ENCODE peak calls at places on chromosome 12, in seven cellular contexts. M is HepG2, P is GM12878, I is HCT116, B is K562, Z is H1, N is SK-N-SH. L is an unnamed sample.

GRCh38 chr12:34406996-34407300 is 384.7 kb downstream of the ALG10 start:
- DNase-seq in M (no peak), P (no peak), I (no peak), B (no peak), Z (no peak), N (no peak), L (no peak)

GRCh38 chr12:88336071-88336768 is 194.1 kb downstream of the TMTC3 start:
- DNase-seq in M (no peak), P (no peak), I (no peak), B (no peak), Z (no peak), N (no peak), L (no peak)

GRCh38 chr12:51275088-51275487 is 4.9 kb upstream of the SMAGP start:
- DNase-seq in M (no peak), P (no peak), I (no peak), B (no peak), Z (no peak), N (no peak), L (no peak)

GRCh38 chr12:115474525-115475353 is 790.8 kb upstream of the TBX3 start:
- DNase-seq in M (no peak), P (no peak), I (peak), B (no peak), Z (no peak), N (no peak), L (no peak)

GRCh38 chr12:74152370-74152769 is 385.3 kb upstream of the ATXN7L3B start:
- DNase-seq in M (no peak), P (no peak), I (no peak), B (no peak), Z (no peak), N (no peak), L (no peak)

GRCh38 chr12:100858658-100859057 is 64.1 kb downstream of the ANO4 start:
- DNase-seq in M (no peak), P (no peak), I (no peak), B (no peak), Z (no peak), N (no peak), L (no peak)

GRCh38 chr12:113914176-113914575 is 51.9 kb downstream of the RBM19 start:
- DNase-seq in M (no peak), P (no peak), I (no peak), B (no peak), Z (no peak), N (no peak), L (no peak)

GRCh38 chr12:98901189-98901588 is 256.1 kb downstream of the APAF1 start:
- DNase-seq in M (no peak), P (no peak), I (no peak), B (no peak), Z (no peak), N (no peak), L (peak)

GRCh38 chr12:123106640-123107359 is 44.1 kb downstream of the PITPNM2 start:
- DNase-seq in M (no peak), P (no peak), I (no peak), B (peak), Z (no peak), N (no peak), L (no peak)

GRCh38 chr12:52280796-52281560 is 6.5 kb downstream of the KRT86 start:
- DNase-seq in M (peak), P (no peak), I (peak), B (no peak), Z (no peak), N (no peak), L (no peak)

GRCh38 chr12:47808574-47809380 is 10.9 kb downstream of the HDAC7 start:
- DNase-seq in M (no peak), P (no peak), I (no peak), B (peak), Z (no peak), N (no peak), L (no peak)

GRCh38 chr12:112153900-112154234 is 28.5 kb downstream of the TRAFD1 start:
- DNase-seq in M (no peak), P (no peak), I (no peak), B (no peak), Z (no peak), N (no peak), L (no peak)

GRCh38 chr12:130127909-130128763 is 34.1 kb upstream of the FZD10 start:
- DNase-seq in M (no peak), P (no peak), I (no peak), B (no peak), Z (no peak), N (no peak), L (no peak)
- TF ChIP-seq JUND in M (no peak), P (no peak), I (no peak), B (no peak), Z (no peak), N (no peak), L (no peak)

GRCh38 chr12:86193931-86194330 is 62.3 kb downstream of the MGAT4C start:
- DNase-seq in M (no peak), P (no peak), I (no peak), B (no peak), Z (no peak), N (no peak), L (no peak)
- TF ChIP-seq JUND in M (no peak), P (no peak), I (no peak), B (no peak), Z (no peak), N (peak), L (no peak)

GRCh38 chr12:27785882-27786570 is 6.0 kb upstream of the MANSC4 start:
- DNase-seq in M (no peak), P (no peak), I (no peak), B (no peak), Z (no peak), N (no peak), L (no peak)

GRCh38 chr12:27794818-27795584 is 15.0 kb upstream of the MANSC4 start:
- DNase-seq in M (no peak), P (no peak), I (no peak), B (no peak), Z (no peak), N (no peak), L (no peak)

GRCh38 chr12:27796093-27796492 is 16.1 kb upstream of the MANSC4 start:
- DNase-seq in M (no peak), P (no peak), I (no peak), B (no peak), Z (no peak), N (no peak), L (no peak)

GRCh38 chr12:27787559-27787958 is 7.5 kb upstream of the MANSC4 start:
- DNase-seq in M (no peak), P (no peak), I (no peak), B (no peak), Z (no peak), N (no peak), L (no peak)

GRCh38 chr12:27790179-27790578 is 10.1 kb upstream of the MANSC4 start:
- DNase-seq in M (no peak), P (no peak), I (no peak), B (no peak), Z (no peak), N (no peak), L (no peak)
- TF ChIP-seq JUND in M (no peak), P (no peak), I (no peak), B (peak), Z (no peak), N (no peak), L (no peak)

GRCh38 chr12:49838973-49839633 is 3.8 kb downstream of the BCDIN3D start:
- DNase-seq in M (peak), P (no peak), I (peak), B (peak), Z (no peak), N (peak), L (peak)
- TF ChIP-seq JUND in M (no peak), P (no peak), I (no peak), B (no peak), Z (no peak), N (no peak), L (no peak)

GRCh38 chr12:131242741-131243496 is 289.2 kb downstream of the ADGRD1 start:
- DNase-seq in M (no peak), P (peak), I (peak), B (peak), Z (no peak), N (peak), L (peak)
- TF ChIP-seq JUND in M (no peak), P (no peak), I (no peak), B (no peak), Z (no peak), N (no peak), L (no peak)

GRCh38 chr12:77116277-77116676 is 50.9 kb upstream of the E2F7 start:
- DNase-seq in M (no peak), P (no peak), I (no peak), B (no peak), Z (no peak), N (no peak), L (no peak)

GRCh38 chr12:77118696-77119095 is 53.3 kb upstream of the E2F7 start:
- DNase-seq in M (no peak), P (no peak), I (no peak), B (no peak), Z (no peak), N (no peak), L (no peak)

GRCh38 chr12:77108707-77109106 is 43.3 kb upstream of the E2F7 start:
- DNase-seq in M (no peak), P (no peak), I (no peak), B (no peak), Z (no peak), N (no peak), L (no peak)

GRCh38 chr12:77115471-77115870 is 50.1 kb upstream of the E2F7 start:
- DNase-seq in M (no peak), P (no peak), I (no peak), B (no peak), Z (no peak), N (no peak), L (no peak)

DNA sequence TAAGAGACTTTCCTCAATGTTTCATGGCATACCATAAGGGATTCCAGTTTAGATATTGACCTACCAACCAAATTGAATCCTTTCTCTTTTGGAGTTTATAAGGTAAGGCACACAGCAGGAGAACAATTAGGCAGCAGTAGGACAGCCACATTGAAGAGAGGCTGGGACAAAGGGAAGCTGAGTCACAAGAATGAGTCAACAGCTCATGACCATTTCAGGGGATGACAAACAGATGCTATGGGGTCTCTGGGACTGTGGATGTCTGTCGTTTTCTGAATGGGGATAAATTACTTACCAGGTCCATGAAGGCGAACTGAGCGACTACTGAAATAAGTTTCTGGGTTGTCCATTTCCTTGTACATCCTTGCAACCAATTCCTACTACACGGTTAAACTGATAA is 48.6 kb upstream of the E2F7 start:
- DNase-seq in M (no peak), P (no peak), I (no peak), B (no peak), Z (no peak), N (no peak), L (no peak)
- TF ChIP-seq JUND in M (no peak), P (no peak), I (peak), B (no peak), Z (peak), N (peak), L (no peak)

DNA sequence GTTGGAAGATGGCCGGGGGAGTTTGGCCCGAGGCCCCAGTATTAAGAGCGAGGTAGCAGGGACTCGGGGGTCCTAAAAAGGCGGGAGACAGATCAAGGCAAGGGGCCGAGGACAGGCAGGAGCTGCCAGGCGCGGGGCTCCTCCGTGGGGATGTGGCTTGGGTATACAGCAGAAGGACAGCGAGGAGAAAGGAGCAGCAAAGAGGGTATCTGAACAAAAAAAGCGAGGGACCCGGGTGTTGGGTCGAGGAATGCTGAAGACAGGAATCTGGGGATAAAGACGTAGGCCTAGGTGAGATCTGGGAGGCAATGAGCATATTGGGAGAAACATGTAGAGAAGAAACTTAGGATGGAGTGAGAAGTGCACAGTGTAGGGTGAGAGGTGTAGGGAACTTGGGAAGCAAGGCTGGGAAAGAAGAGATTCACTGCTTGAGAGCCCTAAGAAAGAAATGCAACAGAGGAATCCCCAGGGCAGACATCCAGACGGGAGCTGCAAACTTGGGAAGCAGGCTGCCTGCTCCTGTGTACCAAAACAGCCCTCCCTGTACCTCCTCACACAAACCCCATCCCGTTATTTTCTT is 10.9 kb downstream of the SUOX start:
- DNase-seq in M (no peak), P (no peak), I (no peak), B (no peak), Z (no peak), N (no peak), L (peak)
- TF ChIP-seq JUND in M (no peak), P (no peak), I (no peak), B (no peak), Z (no peak), N (no peak), L (no peak)

L was measured in T47D.